ENCODE peak calls at places on chromosome 7, in six cellular contexts. X, B, G, K, L and P are unnamed samples.
A peak's percentile ranks its signal among the peaks of the same experiment; 100 is the strongest.

GRCh38 chr7:151727579-151728285 is 149.2 kb downstream of the PRKAG2 start:
- DNase-seq in X (peak; percentile 93), B (peak; percentile 93), G (no peak), K (peak; percentile 61), L (no peak), P (peak; percentile 87)

GRCh38 chr7:74002474-74003017 is 25.4 kb upstream of the ELN start:
- DNase-seq in X (peak; percentile 88), B (peak; percentile 94), G (no peak), K (no peak), L (no peak), P (peak; percentile 80)

GRCh38 chr7:86911703-86912102 is 147.8 kb downstream of the ELAPOR2 start:
- DNase-seq in X (no peak), B (no peak), G (peak; percentile 3), K (no peak), L (no peak), P (no peak)

GRCh38 chr7:100568936-100569844 is 4.5 kb downstream of the SAP25 start:
- DNase-seq in X (no peak), B (peak; percentile 92), G (peak; percentile 91), K (peak; percentile 70), L (no peak), P (peak; percentile 50)

GRCh38 chr7:155945670-155946325 is 133.5 kb upstream of the SHH start:
- DNase-seq in X (no peak), B (no peak), G (no peak), K (no peak), L (no peak), P (no peak)

GRCh38 chr7:22292519-22292918 is 64.4 kb downstream of the RAPGEF5 start:
- DNase-seq in X (no peak), B (no peak), G (no peak), K (no peak), L (no peak), P (no peak)

GRCh38 chr7:22357311-22358175 is 589 bp upstream of the RAPGEF5 start:
- DNase-seq in X (peak; percentile 25), B (no peak), G (peak; percentile 84), K (no peak), L (no peak), P (peak; percentile 56)

GRCh38 chr7:8389898-8390642 is 43.3 kb upstream of the NXPH1 start:
- DNase-seq in X (peak; percentile 4), B (peak; percentile 18), G (no peak), K (peak; percentile 80), L (no peak), P (no peak)

GRCh38 chr7:128962837-128963236 is 25.1 kb downstream of the IRF5 start:
- DNase-seq in X (no peak), B (no peak), G (no peak), K (no peak), L (no peak), P (no peak)

GRCh38 chr7:2701832-2702593 is 14.0 kb downstream of the AMZ1 start:
- DNase-seq in X (no peak), B (no peak), G (no peak), K (no peak), L (no peak), P (no peak)

GRCh38 chr7:98617051-98617959 is at the start of gene NPTX2:
- DNase-seq in X (no peak), B (no peak), G (no peak), K (no peak), L (no peak), P (no peak)

GRCh38 chr7:41993173-41993867 is 243.7 kb downstream of the GLI3 start:
- DNase-seq in X (no peak), B (no peak), G (no peak), K (no peak), L (no peak), P (peak; percentile 91)

GRCh38 chr7:55623617-55624016 is 51.3 kb upstream of the VOPP1 start:
- DNase-seq in X (no peak), B (no peak), G (no peak), K (no peak), L (no peak), P (no peak)

GRCh38 chr7:46315891-46316290 is 394.8 kb upstream of the IGFBP3 start:
- DNase-seq in X (no peak), B (no peak), G (no peak), K (no peak), L (no peak), P (no peak)

GRCh38 chr7:27992092-27992491 is 188.5 kb downstream of the JAZF1 start:
- DNase-seq in X (no peak), B (no peak), G (no peak), K (no peak), L (no peak), P (no peak)

GRCh38 chr7:23308754-23309153 is 9.6 kb downstream of the MALSU1 start:
- DNase-seq in X (no peak), B (no peak), G (no peak), K (no peak), L (no peak), P (no peak)

GRCh38 chr7:121259826-121260225 is 69.0 kb upstream of the WNT16 start:
- DNase-seq in X (no peak), B (no peak), G (no peak), K (no peak), L (no peak), P (no peak)

GRCh38 chr7:127907638-127908040 is 123.6 kb downstream of the LRRC4 start:
- DNase-seq in X (no peak), B (peak; percentile 15), G (peak; percentile 83), K (peak; percentile 37), L (no peak), P (peak; percentile 80)

GRCh38 chr7:28533267-28533666 is 120.9 kb downstream of the CREB5 start:
- DNase-seq in X (no peak), B (no peak), G (no peak), K (no peak), L (no peak), P (no peak)

GRCh38 chr7:21194936-21195335 is 232.9 kb upstream of the SP4 start:
- DNase-seq in X (no peak), B (no peak), G (no peak), K (no peak), L (no peak), P (no peak)

GRCh38 chr7:23200331-23200730 is 18.5 kb downstream of the NUP42 start:
- DNase-seq in X (no peak), B (no peak), G (no peak), K (no peak), L (no peak), P (no peak)

GRCh38 chr7:108054537-108054936 is 51.6 kb upstream of the LAMB1 start:
- DNase-seq in X (no peak), B (no peak), G (no peak), K (no peak), L (no peak), P (no peak)

GRCh38 chr7:76191783-76192240 is 9.9 kb upstream of the SRRM3 start:
- DNase-seq in X (no peak), B (peak; percentile 78), G (peak; percentile 46), K (peak; percentile 56), L (no peak), P (peak; percentile 7)

GRCh38 chr7:120995659-120996058 is 7.1 kb downstream of the CPED1 start:
- DNase-seq in X (no peak), B (peak; percentile 30), G (no peak), K (no peak), L (no peak), P (no peak)

GRCh38 chr7:130996205-130996840 is 262.3 kb upstream of the KLF14 start:
- DNase-seq in X (no peak), B (no peak), G (peak; percentile 42), K (no peak), L (no peak), P (no peak)

GRCh38 chr7:130392456-130392860 is 12.2 kb downstream of the CPA1 start:
- DNase-seq in X (no peak), B (no peak), G (no peak), K (no peak), L (no peak), P (no peak)

GRCh38 chr7:52297128-52297527 is 738.3 kb upstream of the POM121L12 start:
- DNase-seq in X (no peak), B (no peak), G (no peak), K (no peak), L (no peak), P (no peak)

GRCh38 chr7:1663857-1664651 is 6.0 kb upstream of the ELFN1 start:
- DNase-seq in X (no peak), B (no peak), G (no peak), K (peak; percentile 7), L (no peak), P (no peak)

GRCh38 chr7:151167197-151167911 is at the start of gene GBX1:
- DNase-seq in X (peak; percentile 57), B (no peak), G (no peak), K (peak; percentile 51), L (no peak), P (no peak)

GRCh38 chr7:27316311-27316710 is 73.7 kb downstream of the EVX1 start:
- DNase-seq in X (no peak), B (peak; percentile 80), G (no peak), K (no peak), L (no peak), P (no peak)

GRCh38 chr7:95104739-95105138 is 197.3 kb downstream of the PPP1R9A start:
- DNase-seq in X (no peak), B (no peak), G (peak; percentile 34), K (no peak), L (no peak), P (peak; percentile 16)
- TF ChIP-seq MYC in X (no peak), B (no peak), G (no peak), K (no peak), L (no peak), P (no peak)

DNA sequence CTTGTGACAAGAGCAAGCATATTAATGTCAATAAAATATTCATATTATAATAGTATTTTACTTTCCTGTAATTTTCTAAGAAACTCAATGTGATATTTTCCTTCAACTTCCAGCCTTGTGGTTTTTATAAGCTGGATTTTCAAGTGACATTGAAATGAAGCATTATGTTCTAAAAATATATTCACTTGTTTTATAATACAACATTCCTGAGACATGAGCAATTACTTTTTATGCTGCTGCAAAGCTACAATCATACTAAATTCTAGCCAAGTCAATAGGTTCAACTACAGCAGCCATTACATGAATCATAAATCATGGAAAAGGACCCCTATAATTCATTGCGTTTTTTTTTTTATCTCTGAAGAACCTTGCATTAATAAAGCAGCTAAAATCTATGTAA is 132.8 kb downstream of the GNAT3 start:
- DNase-seq in X (no peak), B (no peak), G (no peak), K (no peak), L (no peak), P (peak; percentile 78)
- TF ChIP-seq MYC in X (no peak), B (no peak), G (no peak), K (no peak), L (no peak), P (no peak)

DNA sequence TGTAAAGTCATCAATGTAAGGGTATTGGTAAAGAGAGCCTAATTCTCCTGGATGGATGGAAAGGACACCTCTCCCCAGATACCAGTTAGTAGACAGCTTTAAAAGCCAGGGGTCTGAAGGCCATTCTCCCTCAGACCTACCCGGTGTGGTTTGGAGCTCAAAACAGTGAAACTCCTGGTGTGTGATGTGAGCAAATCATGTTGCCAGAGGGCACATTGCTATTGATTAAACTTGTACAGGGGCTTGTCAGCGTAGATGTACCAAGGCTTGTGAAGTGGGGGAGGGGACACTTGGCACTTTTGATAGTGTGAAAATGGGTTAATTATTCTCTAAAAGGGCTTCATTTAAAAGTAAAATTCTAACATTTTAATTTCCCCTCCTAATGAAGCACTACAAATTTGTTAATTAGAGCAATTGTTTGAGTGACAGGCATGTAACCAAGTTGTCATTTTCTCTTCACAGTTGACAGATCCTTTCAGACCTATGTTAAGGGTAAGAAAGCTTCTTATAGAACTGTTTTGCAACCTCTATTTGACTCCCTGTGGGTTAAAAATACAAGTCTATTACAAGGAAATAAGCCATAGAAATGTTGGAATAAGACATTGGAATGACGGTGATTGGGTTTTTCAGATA is 356.9 kb upstream of the GALNT17 start:
- DNase-seq in X (no peak), B (no peak), G (no peak), K (no peak), L (no peak), P (no peak)
- TF ChIP-seq MYC in X (no peak), B (no peak), G (no peak), K (no peak), L (no peak), P (no peak)

GRCh38 chr7:139914306-139914747 is 85.3 kb downstream of the TBXAS1 start:
- DNase-seq in X (no peak), B (no peak), G (no peak), K (peak; percentile 72), L (no peak), P (peak; percentile 8)
- TF ChIP-seq MYC in X (no peak), B (no peak), G (no peak), K (no peak), L (no peak), P (no peak)